ENCODE peak calls at places on chromosomes 13 and 19, in four cellular contexts. G is bronchial epithelial cell, O is psoas muscle, Z is foreskin fibroblast. U is an unnamed sample.

GRCh38 chr13:26946675-26947342 is 186.2 kb upstream of the GPR12 start:
- DNase-seq in G (peak), O (no peak), Z (peak), U (peak)

GRCh38 chr19:10295305-10295846 is 5.6 kb downstream of the ICAM5 start:
- DNase-seq in G (no peak), O (no peak), Z (no peak), U (no peak)

GRCh38 chr19:41159861-41160260 is 33.2 kb upstream of the CYP2S1 start:
- DNase-seq in G (no peak), O (no peak), Z (no peak), U (no peak)

GRCh38 chr13:82766732-82767321 is 1115.4 kb downstream of the SLITRK1 start:
- DNase-seq in G (no peak), O (no peak), Z (no peak), U (no peak)

GRCh38 chr19:13172335-13173128 is 22.3 kb downstream of the IER2 start:
- DNase-seq in G (peak), O (peak), Z (peak), U (peak)

GRCh38 chr19:6070179-6071102 is 39.9 kb downstream of the RFX2 start:
- DNase-seq in G (no peak), O (no peak), Z (no peak), U (no peak)

GRCh38 chr13:27024781-27025492 is 146.7 kb downstream of the USP12 start:
- DNase-seq in G (no peak), O (no peak), Z (no peak), U (no peak)

GRCh38 chr13:24228852-24229458 is 68.4 kb downstream of the SPATA13 start:
- DNase-seq in G (peak), O (no peak), Z (peak), U (peak)

GRCh38 chr13:57030671-57031070 is 110.0 kb upstream of the PRR20A start:
- DNase-seq in G (no peak), O (no peak), Z (no peak), U (no peak)

GRCh38 chr13:26628706-26629105 is 71.2 kb downstream of the WASF3 start:
- DNase-seq in G (peak), O (no peak), Z (no peak), U (peak)

GRCh38 chr19:34350161-34350561 is 14.8 kb upstream of the GPI start:
- DNase-seq in G (no peak), O (no peak), Z (peak), U (no peak)

GRCh38 chr13:74090869-74091605 is 43.2 kb downstream of the KLF12 start:
- DNase-seq in G (no peak), O (no peak), Z (no peak), U (no peak)

GRCh38 chr19:7862413-7862951 is 11.7 kb downstream of the PRR36 start:
- DNase-seq in G (peak), O (peak), Z (no peak), U (peak)

GRCh38 chr13:107573184-107573583 is 642.2 kb downstream of the LIG4 start:
- DNase-seq in G (no peak), O (no peak), Z (no peak), U (no peak)

DNA sequence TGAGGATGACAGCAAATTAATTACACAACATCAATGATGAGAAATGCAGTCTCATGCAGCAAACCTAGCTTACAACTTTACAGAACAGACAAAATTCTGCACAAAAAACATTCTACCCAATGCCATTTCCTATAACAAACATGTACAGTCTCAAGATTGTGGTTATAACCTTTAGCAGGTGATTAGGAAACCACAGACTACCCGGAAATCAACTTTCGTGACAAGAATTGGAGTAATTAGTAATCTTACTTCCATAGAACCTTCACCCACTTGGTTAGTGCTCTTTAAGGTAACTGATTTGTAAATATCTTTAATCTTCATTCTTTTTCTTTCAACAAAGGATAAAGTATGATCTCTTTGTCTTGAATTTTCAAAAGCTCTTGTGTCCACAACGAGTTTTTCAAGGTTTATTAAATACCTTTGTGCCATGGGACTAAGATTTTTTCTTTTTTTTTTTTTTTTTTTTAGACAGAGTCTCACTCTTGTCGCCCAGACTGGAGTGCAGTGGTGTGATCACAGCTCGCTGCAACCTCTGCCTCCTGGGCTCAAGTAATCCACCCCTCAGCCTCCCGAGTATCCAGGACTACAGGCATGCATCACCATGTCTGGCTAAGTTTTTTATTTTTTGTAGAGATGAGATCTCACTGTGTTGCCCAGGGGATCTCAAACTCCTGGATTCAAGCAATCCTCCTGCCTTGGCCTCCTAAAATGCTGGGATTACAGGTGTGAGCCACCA is 78.8 kb downstream of the MAP4K1 start:
- DNase-seq in G (peak), O (no peak), Z (no peak), U (no peak)
- H3K4me3 ChIP-seq in G (no peak), O (no peak), Z (no peak), U (no peak)

DNA sequence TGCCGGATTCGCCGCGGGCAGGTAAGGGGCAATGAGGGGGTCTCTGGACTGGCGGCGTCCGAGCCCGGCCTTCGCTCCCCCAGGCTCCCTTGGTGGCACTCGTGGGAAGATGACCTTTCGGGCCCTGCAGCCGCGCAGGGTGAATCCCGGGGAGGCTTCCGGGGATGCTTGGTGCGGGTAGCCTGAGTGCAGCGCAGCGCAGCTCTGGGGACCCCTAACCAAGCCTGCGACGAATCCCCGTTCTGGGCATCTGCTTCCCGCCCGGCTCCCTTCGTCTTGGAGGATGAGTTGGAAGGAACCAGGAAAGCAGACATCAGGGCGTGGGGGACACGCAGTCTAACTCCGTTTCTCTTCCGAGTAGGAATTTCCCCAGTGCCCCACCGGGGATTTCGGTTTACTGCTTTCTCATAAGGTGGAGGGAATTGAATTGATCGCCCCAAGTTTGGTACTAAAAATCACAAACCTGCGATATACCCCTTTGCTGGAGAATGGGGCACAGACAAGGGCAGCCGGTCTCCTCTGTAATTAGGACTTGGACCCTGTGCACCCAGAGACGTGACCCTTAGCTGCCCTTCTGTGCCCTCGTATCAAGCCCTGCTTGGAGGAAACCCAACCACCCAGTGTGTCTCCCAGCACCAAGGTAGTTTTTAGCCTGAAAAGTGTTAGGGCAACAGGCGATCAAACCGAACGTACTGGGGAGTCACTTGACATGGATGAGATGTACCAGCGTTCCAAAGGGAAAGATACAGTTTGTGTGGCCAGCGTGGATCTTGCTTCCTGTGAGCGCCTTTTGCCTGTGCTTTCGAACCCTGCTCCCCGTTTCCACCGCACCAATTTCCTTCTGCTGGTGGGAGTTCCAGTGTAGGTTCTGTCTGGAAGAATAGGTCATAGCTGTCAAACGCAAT is 1.0 kb downstream of the GPC5 start:
- DNase-seq in G (no peak), O (peak), Z (no peak), U (no peak)
- H3K4me3 ChIP-seq in G (no peak), O (peak), Z (peak), U (peak)

GRCh38 chr19:56837492-56837891 is 3.0 kb downstream of the PEG3 start:
- DNase-seq in G (no peak), O (peak), Z (no peak), U (peak)
- H3K4me3 ChIP-seq in G (no peak), O (peak), Z (no peak), U (no peak)

DNA sequence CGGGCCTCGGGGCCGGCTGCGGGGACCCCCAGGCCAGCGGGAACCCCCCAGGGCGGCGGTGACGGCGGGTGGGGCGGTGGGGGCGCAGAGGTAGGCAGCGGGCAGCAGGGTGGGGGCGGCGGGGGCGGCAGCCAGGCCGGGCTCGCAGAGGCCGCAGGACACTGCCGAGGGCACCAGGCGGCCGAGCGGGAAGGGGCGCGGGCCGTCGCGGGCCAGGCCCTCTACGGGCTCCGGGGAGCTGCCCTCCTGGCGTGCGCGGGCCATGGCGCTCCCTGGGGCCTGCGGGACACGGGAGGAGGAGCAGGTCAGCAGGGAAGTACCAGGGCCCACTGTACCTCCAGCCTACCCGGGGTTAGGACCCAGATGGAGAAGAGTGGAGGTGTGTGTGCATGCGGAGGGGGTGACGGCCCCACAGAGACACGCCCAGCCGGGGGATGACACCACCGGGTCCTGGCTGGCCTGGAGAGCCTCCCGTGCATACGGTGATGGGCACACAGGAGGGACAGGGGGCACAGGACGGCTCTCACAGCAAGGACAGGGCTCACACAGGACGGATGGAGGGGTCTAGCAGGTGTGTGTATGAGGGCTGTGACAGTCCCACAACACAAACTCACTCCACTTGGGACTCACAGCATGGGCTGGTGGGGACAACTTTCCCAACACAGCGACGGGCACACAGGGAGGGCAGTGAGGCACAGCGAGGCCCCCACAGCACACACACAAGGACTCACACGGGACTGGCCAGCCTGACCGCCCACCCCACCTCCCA is 2.6 kb downstream of the BBC3 start:
- DNase-seq in G (no peak), O (peak), Z (no peak), U (peak)
- H3K4me3 ChIP-seq in G (peak), O (peak), Z (peak), U (peak)

GRCh38 chr13:106343831-106344230 is 191.6 kb downstream of the EFNB2 start:
- DNase-seq in G (no peak), O (no peak), Z (no peak), U (no peak)
- H3K4me3 ChIP-seq in G (no peak), O (no peak), Z (no peak), U (no peak)

GRCh38 chr19:710767-711166 is 2.0 kb downstream of the PALM start:
- DNase-seq in G (no peak), O (no peak), Z (no peak), U (peak)
- H3K4me3 ChIP-seq in G (no peak), O (peak), Z (no peak), U (no peak)

GRCh38 chr19:49615861-49616260 is 24.1 kb downstream of the RRAS start:
- DNase-seq in G (no peak), O (no peak), Z (no peak), U (no peak)

GRCh38 chr19:49616532-49616931 is 23.4 kb downstream of the RRAS start:
- DNase-seq in G (no peak), O (no peak), Z (no peak), U (no peak)

GRCh38 chr19:49616945-49617344 is 23.0 kb downstream of the RRAS start:
- DNase-seq in G (no peak), O (no peak), Z (no peak), U (no peak)

GRCh38 chr19:49613374-49613773 is 22.4 kb downstream of the PRR12 start:
- DNase-seq in G (no peak), O (no peak), Z (peak), U (no peak)

GRCh38 chr19:49614096-49614857 is 23.3 kb downstream of the PRR12 start:
- DNase-seq in G (peak), O (no peak), Z (peak), U (peak)
- H3K4me3 ChIP-seq in G (no peak), O (no peak), Z (no peak), U (no peak)

GRCh38 chr19:19623383-19623782 is 4.6 kb downstream of the LPAR2 start:
- DNase-seq in G (no peak), O (no peak), Z (no peak), U (no peak)

GRCh38 chr19:19619121-19619848 is 798 bp upstream of the PBX4 start:
- DNase-seq in G (no peak), O (no peak), Z (no peak), U (no peak)

GRCh38 chr19:19615086-19615485 is 3.4 kb downstream of the PBX4 start:
- DNase-seq in G (peak), O (no peak), Z (peak), U (no peak)

GRCh38 chr19:19619849-19620210 is 1.3 kb upstream of the PBX4 start:
- DNase-seq in G (no peak), O (no peak), Z (no peak), U (no peak)

GRCh38 chr19:19618384-19619051 is at the start of gene PBX4:
- DNase-seq in G (peak), O (peak), Z (peak), U (peak)
- H3K4me3 ChIP-seq in G (peak), O (peak), Z (peak), U (peak)

U was measured in astrocyte of the spinal cord.